ENCODE peak calls at places on chromosomes 6 and 20, in nine cellular contexts. One of them, this sample, is unnamed.
A peak's percentile ranks its signal among the peaks of the same experiment; 100 is the strongest.

GRCh38 chr6:100452998-100453397 is 11.7 kb downstream of the SIM1 start:
- DNase-seq in HT-29: no peak
- DNase-seq in H7: no peak
- DNase-seq in NCI-H69: no peak
- DNase-seq in stimulated activated naive CD8-positive, alpha-beta T cell treated with anti-CD3 and anti-CD28 coated beads, Interleukin-15, Interleukin-2, amounts not matched to agents 100 U/mL and 50 U/mL, for 24 hours: no peak
- DNase-seq in NAMALWA: no peak
- DNase-seq in brain microvascular endothelial cell: no peak
- DNase-seq in T follicular helper cell: no peak
- DNase-seq in T-helper 2 cell: no peak
- DNase-seq in this sample: peak; percentile 6

GRCh38 chr6:144248470-144249301 is 36.4 kb upstream of the UTRN start:
- DNase-seq in HT-29: no peak
- DNase-seq in H7: no peak
- DNase-seq in NCI-H69: no peak
- DNase-seq in stimulated activated naive CD8-positive, alpha-beta T cell treated with anti-CD3 and anti-CD28 coated beads, Interleukin-15, Interleukin-2, amounts not matched to agents 100 U/mL and 50 U/mL, for 24 hours: peak; percentile 6
- DNase-seq in NAMALWA: no peak
- DNase-seq in brain microvascular endothelial cell: peak; percentile 38
- DNase-seq in T follicular helper cell: no peak
- DNase-seq in T-helper 2 cell: peak; percentile 73
- DNase-seq in this sample: no peak

GRCh38 chr6:48834706-48835105 is 628.3 kb downstream of the MMUT start:
- DNase-seq in HT-29: no peak
- DNase-seq in H7: no peak
- DNase-seq in NCI-H69: peak; percentile 12
- DNase-seq in stimulated activated naive CD8-positive, alpha-beta T cell treated with anti-CD3 and anti-CD28 coated beads, Interleukin-15, Interleukin-2, amounts not matched to agents 100 U/mL and 50 U/mL, for 24 hours: no peak
- DNase-seq in NAMALWA: no peak
- DNase-seq in brain microvascular endothelial cell: no peak
- DNase-seq in T follicular helper cell: no peak
- DNase-seq in T-helper 2 cell: no peak
- DNase-seq in this sample: no peak

GRCh38 chr6:72661408-72661807 is 39.5 kb downstream of the KCNQ5 start:
- DNase-seq in HT-29: no peak
- DNase-seq in H7: no peak
- DNase-seq in NCI-H69: no peak
- DNase-seq in stimulated activated naive CD8-positive, alpha-beta T cell treated with anti-CD3 and anti-CD28 coated beads, Interleukin-15, Interleukin-2, amounts not matched to agents 100 U/mL and 50 U/mL, for 24 hours: no peak
- DNase-seq in NAMALWA: no peak
- DNase-seq in brain microvascular endothelial cell: no peak
- DNase-seq in T follicular helper cell: no peak
- DNase-seq in T-helper 2 cell: no peak
- DNase-seq in this sample: no peak

GRCh38 chr6:4345543-4345942 is 210.2 kb upstream of the ECI2 start:
- DNase-seq in HT-29: no peak
- DNase-seq in H7: no peak
- DNase-seq in NCI-H69: peak; percentile 69
- DNase-seq in stimulated activated naive CD8-positive, alpha-beta T cell treated with anti-CD3 and anti-CD28 coated beads, Interleukin-15, Interleukin-2, amounts not matched to agents 100 U/mL and 50 U/mL, for 24 hours: no peak
- DNase-seq in NAMALWA: no peak
- DNase-seq in brain microvascular endothelial cell: no peak
- DNase-seq in T follicular helper cell: no peak
- DNase-seq in T-helper 2 cell: no peak
- DNase-seq in this sample: no peak

GRCh38 chr20:57458400-57459160 is 66.4 kb downstream of the CTCFL start:
- DNase-seq in HT-29: no peak
- DNase-seq in H7: no peak
- DNase-seq in NCI-H69: no peak
- DNase-seq in stimulated activated naive CD8-positive, alpha-beta T cell treated with anti-CD3 and anti-CD28 coated beads, Interleukin-15, Interleukin-2, amounts not matched to agents 100 U/mL and 50 U/mL, for 24 hours: no peak
- DNase-seq in NAMALWA: no peak
- DNase-seq in brain microvascular endothelial cell: no peak
- DNase-seq in T follicular helper cell: no peak
- DNase-seq in T-helper 2 cell: no peak
- DNase-seq in this sample: no peak

GRCh38 chr6:147156799-147157382 is 47.3 kb upstream of the STXBP5 start:
- DNase-seq in HT-29: no peak
- DNase-seq in H7: no peak
- DNase-seq in NCI-H69: no peak
- DNase-seq in stimulated activated naive CD8-positive, alpha-beta T cell treated with anti-CD3 and anti-CD28 coated beads, Interleukin-15, Interleukin-2, amounts not matched to agents 100 U/mL and 50 U/mL, for 24 hours: no peak
- DNase-seq in NAMALWA: no peak
- DNase-seq in brain microvascular endothelial cell: peak; percentile 82
- DNase-seq in T follicular helper cell: no peak
- DNase-seq in T-helper 2 cell: no peak
- DNase-seq in this sample: peak; percentile 30

GRCh38 chr20:57594092-57594911 is 25.9 kb downstream of the ZBP1 start:
- DNase-seq in HT-29: peak; percentile 59
- DNase-seq in H7: peak; percentile 94
- DNase-seq in NCI-H69: peak; percentile 21
- DNase-seq in stimulated activated naive CD8-positive, alpha-beta T cell treated with anti-CD3 and anti-CD28 coated beads, Interleukin-15, Interleukin-2, amounts not matched to agents 100 U/mL and 50 U/mL, for 24 hours: peak; percentile 74
- DNase-seq in NAMALWA: peak; percentile 63
- DNase-seq in brain microvascular endothelial cell: no peak
- DNase-seq in T follicular helper cell: peak; percentile 22
- DNase-seq in T-helper 2 cell: peak; percentile 31
- DNase-seq in this sample: peak; percentile 50

GRCh38 chr6:14948586-14949245 is 297.2 kb upstream of the JARID2 start:
- DNase-seq in HT-29: no peak
- DNase-seq in H7: no peak
- DNase-seq in NCI-H69: peak; percentile 55
- DNase-seq in stimulated activated naive CD8-positive, alpha-beta T cell treated with anti-CD3 and anti-CD28 coated beads, Interleukin-15, Interleukin-2, amounts not matched to agents 100 U/mL and 50 U/mL, for 24 hours: no peak
- DNase-seq in NAMALWA: no peak
- DNase-seq in brain microvascular endothelial cell: no peak
- DNase-seq in T follicular helper cell: no peak
- DNase-seq in T-helper 2 cell: no peak
- DNase-seq in this sample: no peak

GRCh38 chr6:170410241-170410640 is 103.7 kb downstream of the FAM120B start:
- DNase-seq in HT-29: no peak
- DNase-seq in H7: no peak
- DNase-seq in NCI-H69: no peak
- DNase-seq in stimulated activated naive CD8-positive, alpha-beta T cell treated with anti-CD3 and anti-CD28 coated beads, Interleukin-15, Interleukin-2, amounts not matched to agents 100 U/mL and 50 U/mL, for 24 hours: no peak
- DNase-seq in NAMALWA: no peak
- DNase-seq in brain microvascular endothelial cell: no peak
- DNase-seq in T follicular helper cell: no peak
- DNase-seq in T-helper 2 cell: no peak
- DNase-seq in this sample: no peak